ENCODE peak calls at places on chromosomes 4 and X, in seven cellular contexts. M is stomach, K is kidney tubule cell, T is pancreas, R is GM03348, J is fibroblast of the conjunctiva, L is SW 1271. I is an unnamed sample.

GRCh38 chrX:1384738-1385250 is 7.1 kb downstream of the SLC25A6 start:
- DNase-seq in M (no peak), K (no peak), T (peak), R (peak), J (no peak), L (no peak), I (no peak)

GRCh38 chrX:39857780-39858179 is 240.0 kb downstream of the BCOR start:
- DNase-seq in M (no peak), K (no peak), T (no peak), R (no peak), J (no peak), L (no peak), I (no peak)

GRCh38 chr4:77010841-77011354 is 61.3 kb downstream of the SEPTIN11 start:
- DNase-seq in M (no peak), K (peak), T (no peak), R (peak), J (no peak), L (no peak), I (no peak)

GRCh38 chr4:145623831-145624230 is 4.6 kb downstream of the MMAA start:
- DNase-seq in M (no peak), K (peak), T (no peak), R (no peak), J (no peak), L (no peak), I (no peak)

GRCh38 chr4:74453846-74454742 is 9.2 kb downstream of the AREG start:
- DNase-seq in M (no peak), K (no peak), T (no peak), R (no peak), J (no peak), L (no peak), I (no peak)

GRCh38 chr4:10075158-10075863 is 41.3 kb downstream of the WDR1 start:
- DNase-seq in M (peak), K (no peak), T (no peak), R (no peak), J (no peak), L (no peak), I (no peak)

GRCh38 chr4:3436798-3437581 is 4.8 kb upstream of the HGFAC start:
- DNase-seq in M (peak), K (peak), T (no peak), R (peak), J (peak), L (peak), I (no peak)

GRCh38 chr4:128917781-128918180 is 108.3 kb downstream of the JADE1 start:
- DNase-seq in M (no peak), K (no peak), T (no peak), R (no peak), J (no peak), L (no peak), I (no peak)

GRCh38 chrX:39067866-39068265 is 266.6 kb downstream of the MID1IP1 start:
- DNase-seq in M (no peak), K (no peak), T (no peak), R (no peak), J (no peak), L (no peak), I (no peak)

GRCh38 chr4:124806403-124806802 is 93.9 kb upstream of the ANKRD50 start:
- DNase-seq in M (no peak), K (peak), T (no peak), R (no peak), J (no peak), L (no peak), I (no peak)

GRCh38 chr4:36213956-36214355 is 30.4 kb downstream of the ARAP2 start:
- DNase-seq in M (no peak), K (no peak), T (no peak), R (no peak), J (no peak), L (no peak), I (no peak)

GRCh38 chr4:38678078-38678477 is 14.1 kb downstream of the KLF3 start:
- DNase-seq in M (no peak), K (peak), T (no peak), R (peak), J (peak), L (no peak), I (no peak)

GRCh38 chrX:150405006-150405405 is 41.9 kb downstream of the MAMLD1 start:
- DNase-seq in M (no peak), K (no peak), T (no peak), R (no peak), J (peak), L (no peak), I (no peak)

GRCh38 chr4:165834116-165834515 is 38.9 kb upstream of the TLL1 start:
- DNase-seq in M (no peak), K (no peak), T (no peak), R (no peak), J (no peak), L (no peak), I (no peak)

I was measured in T follicular helper cell.